ENCODE peak calls at places on chromosomes 2 and 18, in four cellular contexts. One of them, this sample, is unnamed.

GRCh38 chr2:212725180-212725579 is 186.6 kb upstream of the ERBB4 start:
- DNase-seq in cardiac fibroblast: no peak
- DNase-seq in natural killer cell treated with Interleukin-12 subunit alpha and Interleukin-12 subunit beta and Interleukin-15 and Interleukin-18, amount 100 ng/mL, for 72 hours: no peak
- DNase-seq in RPMI8226: no peak
- DNase-seq in this sample: no peak

GRCh38 chr2:205712983-205713531 is 30.8 kb downstream of the NRP2 start:
- DNase-seq in natural killer cell treated with Interleukin-12 subunit alpha and Interleukin-12 subunit beta and Interleukin-15 and Interleukin-18, amount 100 ng/mL, for 72 hours: no peak
- DNase-seq in cardiac fibroblast: peak
- DNase-seq in RPMI8226: no peak
- DNase-seq in this sample: no peak

GRCh38 chr2:182115258-182115657 is 129.6 kb downstream of the PPP1R1C start:
- DNase-seq in natural killer cell treated with Interleukin-12 subunit alpha and Interleukin-12 subunit beta and Interleukin-15 and Interleukin-18, amount 100 ng/mL, for 72 hours: no peak
- DNase-seq in RPMI8226: no peak
- DNase-seq in cardiac fibroblast: no peak
- DNase-seq in this sample: no peak

GRCh38 chr2:219553463-219553862 is 9.6 kb downstream of the TMEM198 start:
- DNase-seq in cardiac fibroblast: no peak
- DNase-seq in natural killer cell treated with Interleukin-12 subunit alpha and Interleukin-12 subunit beta and Interleukin-15 and Interleukin-18, amount 100 ng/mL, for 72 hours: peak
- DNase-seq in RPMI8226: no peak
- DNase-seq in this sample: no peak

GRCh38 chr2:205700331-205701132 is 18.2 kb downstream of the NRP2 start:
- DNase-seq in cardiac fibroblast: peak
- DNase-seq in natural killer cell treated with Interleukin-12 subunit alpha and Interleukin-12 subunit beta and Interleukin-15 and Interleukin-18, amount 100 ng/mL, for 72 hours: no peak
- DNase-seq in RPMI8226: peak
- DNase-seq in this sample: peak

GRCh38 chr2:218569661-218570500 is 1.2 kb downstream of the CNOT9 start:
- DNase-seq in natural killer cell treated with Interleukin-12 subunit alpha and Interleukin-12 subunit beta and Interleukin-15 and Interleukin-18, amount 100 ng/mL, for 72 hours: no peak
- DNase-seq in RPMI8226: no peak
- DNase-seq in cardiac fibroblast: peak
- DNase-seq in this sample: peak

GRCh38 chr2:155099784-155100183 is 401.3 kb downstream of the KCNJ3 start:
- DNase-seq in RPMI8226: no peak
- DNase-seq in cardiac fibroblast: no peak
- DNase-seq in natural killer cell treated with Interleukin-12 subunit alpha and Interleukin-12 subunit beta and Interleukin-15 and Interleukin-18, amount 100 ng/mL, for 72 hours: no peak
- DNase-seq in this sample: no peak

GRCh38 chr2:118539290-118539689 is 308.2 kb downstream of the EN1 start:
- DNase-seq in natural killer cell treated with Interleukin-12 subunit alpha and Interleukin-12 subunit beta and Interleukin-15 and Interleukin-18, amount 100 ng/mL, for 72 hours: no peak
- DNase-seq in cardiac fibroblast: peak
- DNase-seq in RPMI8226: peak
- DNase-seq in this sample: no peak

GRCh38 chr2:8036366-8036765 is 645.5 kb upstream of the ID2 start:
- DNase-seq in cardiac fibroblast: no peak
- DNase-seq in RPMI8226: no peak
- DNase-seq in natural killer cell treated with Interleukin-12 subunit alpha and Interleukin-12 subunit beta and Interleukin-15 and Interleukin-18, amount 100 ng/mL, for 72 hours: no peak
- DNase-seq in this sample: no peak

GRCh38 chr18:9392726-9393125 is 58.2 kb downstream of the TWSG1 start:
- DNase-seq in cardiac fibroblast: peak
- DNase-seq in natural killer cell treated with Interleukin-12 subunit alpha and Interleukin-12 subunit beta and Interleukin-15 and Interleukin-18, amount 100 ng/mL, for 72 hours: no peak
- DNase-seq in RPMI8226: no peak
- DNase-seq in this sample: no peak

GRCh38 chr2:121478996-121479735 is 51.5 kb upstream of the RNU4ATAC start:
- DNase-seq in natural killer cell treated with Interleukin-12 subunit alpha and Interleukin-12 subunit beta and Interleukin-15 and Interleukin-18, amount 100 ng/mL, for 72 hours: no peak
- DNase-seq in RPMI8226: no peak
- DNase-seq in cardiac fibroblast: no peak
- DNase-seq in this sample: no peak

GRCh38 chr2:44829771-44830170 is 111.7 kb upstream of the SIX3 start:
- DNase-seq in RPMI8226: no peak
- DNase-seq in natural killer cell treated with Interleukin-12 subunit alpha and Interleukin-12 subunit beta and Interleukin-15 and Interleukin-18, amount 100 ng/mL, for 72 hours: no peak
- DNase-seq in cardiac fibroblast: no peak
- DNase-seq in this sample: no peak

GRCh38 chr2:121382744-121383143 is 97.7 kb upstream of the TFCP2L1 start:
- DNase-seq in cardiac fibroblast: peak
- DNase-seq in RPMI8226: no peak
- DNase-seq in natural killer cell treated with Interleukin-12 subunit alpha and Interleukin-12 subunit beta and Interleukin-15 and Interleukin-18, amount 100 ng/mL, for 72 hours: no peak
- DNase-seq in this sample: no peak

GRCh38 chr2:42008241-42008911 is 39.4 kb upstream of the PKDCC start:
- DNase-seq in cardiac fibroblast: no peak
- DNase-seq in natural killer cell treated with Interleukin-12 subunit alpha and Interleukin-12 subunit beta and Interleukin-15 and Interleukin-18, amount 100 ng/mL, for 72 hours: no peak
- DNase-seq in RPMI8226: no peak
- DNase-seq in this sample: no peak

GRCh38 chr2:113677327-113677726 is 50.3 kb downstream of the RABL2A start:
- DNase-seq in natural killer cell treated with Interleukin-12 subunit alpha and Interleukin-12 subunit beta and Interleukin-15 and Interleukin-18, amount 100 ng/mL, for 72 hours: no peak
- DNase-seq in cardiac fibroblast: no peak
- DNase-seq in RPMI8226: no peak
- DNase-seq in this sample: no peak

GRCh38 chr2:202035941-202036372 is 2.3 kb downstream of the FZD7 start:
- DNase-seq in cardiac fibroblast: no peak
- DNase-seq in RPMI8226: no peak
- DNase-seq in natural killer cell treated with Interleukin-12 subunit alpha and Interleukin-12 subunit beta and Interleukin-15 and Interleukin-18, amount 100 ng/mL, for 72 hours: no peak
- DNase-seq in this sample: no peak

GRCh38 chr2:105571445-105571987 is 172.7 kb upstream of the FHL2 start:
- DNase-seq in natural killer cell treated with Interleukin-12 subunit alpha and Interleukin-12 subunit beta and Interleukin-15 and Interleukin-18, amount 100 ng/mL, for 72 hours: no peak
- DNase-seq in cardiac fibroblast: no peak
- DNase-seq in RPMI8226: peak
- DNase-seq in this sample: no peak

GRCh38 chr2:235146871-235147565 is 195.2 kb downstream of the SH3BP4 start:
- DNase-seq in RPMI8226: no peak
- DNase-seq in cardiac fibroblast: no peak
- DNase-seq in natural killer cell treated with Interleukin-12 subunit alpha and Interleukin-12 subunit beta and Interleukin-15 and Interleukin-18, amount 100 ng/mL, for 72 hours: no peak
- DNase-seq in this sample: no peak

GRCh38 chr2:163775304-163775703 is 39.5 kb upstream of the FIGN start:
- DNase-seq in cardiac fibroblast: peak
- DNase-seq in RPMI8226: no peak
- DNase-seq in natural killer cell treated with Interleukin-12 subunit alpha and Interleukin-12 subunit beta and Interleukin-15 and Interleukin-18, amount 100 ng/mL, for 72 hours: no peak
- DNase-seq in this sample: peak

GRCh38 chr2:141313972-141314371 is 816.8 kb downstream of the LRP1B start:
- DNase-seq in RPMI8226: no peak
- DNase-seq in natural killer cell treated with Interleukin-12 subunit alpha and Interleukin-12 subunit beta and Interleukin-15 and Interleukin-18, amount 100 ng/mL, for 72 hours: no peak
- DNase-seq in cardiac fibroblast: no peak
- DNase-seq in this sample: no peak

GRCh38 chr2:46309052-46309953 is 12.1 kb downstream of the EPAS1 start:
- DNase-seq in RPMI8226: no peak
- DNase-seq in cardiac fibroblast: peak
- DNase-seq in natural killer cell treated with Interleukin-12 subunit alpha and Interleukin-12 subunit beta and Interleukin-15 and Interleukin-18, amount 100 ng/mL, for 72 hours: no peak
- DNase-seq in this sample: no peak

GRCh38 chr18:42447688-42448087 is 492.7 kb downstream of the PIK3C3 start:
- DNase-seq in natural killer cell treated with Interleukin-12 subunit alpha and Interleukin-12 subunit beta and Interleukin-15 and Interleukin-18, amount 100 ng/mL, for 72 hours: no peak
- DNase-seq in RPMI8226: no peak
- DNase-seq in cardiac fibroblast: no peak
- DNase-seq in this sample: no peak